ENCODE peak calls at places on chromosome 16, in four cellular contexts. F is fibroblast of the aortic adventitia, U is A549, W is fibroblast of mammary gland. I is an unnamed sample.
A peak's percentile ranks its signal among the peaks of the same experiment; 100 is the strongest.

GRCh38 chr16:725463-726187 is 618 bp downstream of the CCDC78 start:
- DNase-seq in F (no peak), U (no peak), W (no peak), I (no peak)

GRCh38 chr16:28192811-28193529 is 18.8 kb downstream of the XPO6 start:
- DNase-seq in F (no peak), U (no peak), W (no peak), I (no peak)

GRCh38 chr16:20901441-20902112 is 1.0 kb downstream of the LYRM1 start:
- DNase-seq in F (peak; percentile 64), U (peak; percentile 52), W (peak; percentile 62), I (peak; percentile 60)

GRCh38 chr16:89039756-89040155 is 53.9 kb upstream of the ACSF3 start:
- DNase-seq in F (no peak), U (no peak), W (no peak), I (no peak)

GRCh38 chr16:74186589-74186988 is 110.0 kb upstream of the PSMD7 start:
- DNase-seq in F (no peak), U (no peak), W (peak; percentile 83), I (no peak)

GRCh38 chr16:66207139-66207863 is 159.2 kb upstream of the CDH5 start:
- DNase-seq in F (no peak), U (no peak), W (peak; percentile 19), I (no peak)

GRCh38 chr16:86610779-86611516 is 32.6 kb downstream of the FOXL1 start:
- DNase-seq in F (no peak), U (no peak), W (no peak), I (no peak)

GRCh38 chr16:51062039-51062438 is 89.0 kb downstream of the SALL1 start:
- DNase-seq in F (no peak), U (peak; percentile 30), W (no peak), I (no peak)

GRCh38 chr16:88363239-88363891 is 19.4 kb upstream of the ZNF469 start:
- DNase-seq in F (no peak), U (no peak), W (no peak), I (no peak)

GRCh38 chr16:85819245-85819644 is 19.8 kb downstream of the COX4I1 start:
- DNase-seq in F (peak; percentile 76), U (peak; percentile 88), W (peak; percentile 77), I (peak; percentile 87)

GRCh38 chr16:56910654-56911539 is 21.0 kb upstream of the HERPUD1 start:
- DNase-seq in F (peak; percentile 91), U (no peak), W (peak; percentile 84), I (peak; percentile 82)

GRCh38 chr16:27199747-27200146 is 3.6 kb upstream of the KDM8 start:
- DNase-seq in F (no peak), U (no peak), W (no peak), I (peak; percentile 46)

GRCh38 chr16:87723224-87723619 is 42.6 kb downstream of the KLHDC4 start:
- DNase-seq in F (peak; percentile 2), U (no peak), W (peak; percentile 77), I (peak; percentile 88)

GRCh38 chr16:54821731-54822130 is 108.9 kb upstream of the IRX5 start:
- DNase-seq in F (no peak), U (no peak), W (no peak), I (no peak)

GRCh38 chr16:12162151-12162559 is 185.6 kb downstream of the SNX29 start:
- DNase-seq in F (peak; percentile 56), U (no peak), W (no peak), I (peak; percentile 12)

GRCh38 chr16:83624436-83625120 is 183.2 kb upstream of the HSBP1 start:
- DNase-seq in F (no peak), U (no peak), W (no peak), I (no peak)

GRCh38 chr16:74562117-74562516 is 44.8 kb downstream of the GLG1 start:
- DNase-seq in F (no peak), U (no peak), W (no peak), I (no peak)

GRCh38 chr16:64225036-64225435 is 896.8 kb downstream of the CDH11 start:
- DNase-seq in F (no peak), U (no peak), W (no peak), I (no peak)

GRCh38 chr16:54847207-54847606 is 83.5 kb upstream of the IRX5 start:
- DNase-seq in F (peak; percentile 19), U (no peak), W (peak; percentile 2), I (no peak)

GRCh38 chr16:12201216-12201615 is 224.7 kb downstream of the SNX29 start:
- DNase-seq in F (no peak), U (no peak), W (no peak), I (peak; percentile 28)

GRCh38 chr16:86874141-86874540 is 295.8 kb downstream of the FOXL1 start:
- DNase-seq in F (no peak), U (no peak), W (peak; percentile 32), I (peak; percentile 23)

GRCh38 chr16:51151951-51152663 is 1.0 kb upstream of the SALL1 start:
- DNase-seq in F (peak; percentile 82), U (no peak), W (peak; percentile 85), I (peak; percentile 28)

GRCh38 chr16:69848635-69849545 is 86.8 kb downstream of the WWP2 start:
- DNase-seq in F (peak; percentile 96), U (no peak), W (peak; percentile 97), I (peak; percentile 58)

GRCh38 chr16:24850289-24850931 is 4.6 kb downstream of the SLC5A11 start:
- DNase-seq in F (peak; percentile 65), U (no peak), W (peak; percentile 75), I (peak; percentile 67)

GRCh38 chr16:57724541-57724940 is 11.0 kb upstream of the KATNB1 start:
- DNase-seq in F (no peak), U (no peak), W (no peak), I (no peak)

GRCh38 chr16:84741351-84741791 is 41.6 kb downstream of the USP10 start:
- DNase-seq in F (peak; percentile 48), U (no peak), W (peak; percentile 67), I (no peak)

GRCh38 chr16:70438983-70439862 is at the start of gene ST3GAL2:
- DNase-seq in F (peak; percentile 86), U (peak; percentile 93), W (peak; percentile 85), I (peak; percentile 95)

GRCh38 chr16:24508614-24509013 is 30.8 kb upstream of the RBBP6 start:
- DNase-seq in F (peak; percentile 76), U (no peak), W (peak; percentile 78), I (peak; percentile 78)

GRCh38 chr16:78094166-78094565 is 5.3 kb upstream of the WWOX start:
- DNase-seq in F (no peak), U (no peak), W (peak; percentile 10), I (peak; percentile 38)
- TF ChIP-seq CTCF in F (no peak), U (peak; percentile 16), W (peak; percentile 11), I (peak; percentile 56)

GRCh38 chr16:29995330-29995910 is at the start of gene HIRIP3:
- DNase-seq in F (no peak), U (peak; percentile 86), W (peak; percentile 75), I (peak; percentile 79)

GRCh38 chr16:29994613-29995329 is 646 bp downstream of the HIRIP3 start:
- DNase-seq in F (peak; percentile 37), U (no peak), W (peak; percentile 79), I (peak; percentile 42)

GRCh38 chr16:29993191-29993902 is 2.1 kb downstream of the HIRIP3 start:
- DNase-seq in F (no peak), U (no peak), W (no peak), I (no peak)

GRCh38 chr16:29992371-29992967 is 2.9 kb downstream of the HIRIP3 start:
- DNase-seq in F (peak; percentile 58), U (no peak), W (peak; percentile 38), I (peak; percentile 93)

GRCh38 chr16:29993903-29994612 is 1.4 kb downstream of the HIRIP3 start:
- DNase-seq in F (no peak), U (no peak), W (no peak), I (no peak)
- H3K4me3 ChIP-seq in F (no peak overlapping the region), U (no peak overlapping the region), W (no peak overlapping the region), I (no peak overlapping the region)

GRCh38 chr16:68259007-68259406 is 5.3 kb upstream of the SLC7A6 start:
- DNase-seq in F (no peak), U (no peak), W (no peak), I (no peak)
- TF ChIP-seq CTCF in F (no peak), U (no peak), W (no peak), I (no peak)

GRCh38 chr16:1985466-1986150 is 1.6 kb downstream of the GFER start:
- DNase-seq in F (no peak), U (no peak), W (no peak), I (no peak)
- H3K4me3 ChIP-seq in F (peak overlapping the region; percentile 76), U (peak overlapping the region; percentile 67), W (no peak overlapping the region), I (no peak overlapping the region)

DNA sequence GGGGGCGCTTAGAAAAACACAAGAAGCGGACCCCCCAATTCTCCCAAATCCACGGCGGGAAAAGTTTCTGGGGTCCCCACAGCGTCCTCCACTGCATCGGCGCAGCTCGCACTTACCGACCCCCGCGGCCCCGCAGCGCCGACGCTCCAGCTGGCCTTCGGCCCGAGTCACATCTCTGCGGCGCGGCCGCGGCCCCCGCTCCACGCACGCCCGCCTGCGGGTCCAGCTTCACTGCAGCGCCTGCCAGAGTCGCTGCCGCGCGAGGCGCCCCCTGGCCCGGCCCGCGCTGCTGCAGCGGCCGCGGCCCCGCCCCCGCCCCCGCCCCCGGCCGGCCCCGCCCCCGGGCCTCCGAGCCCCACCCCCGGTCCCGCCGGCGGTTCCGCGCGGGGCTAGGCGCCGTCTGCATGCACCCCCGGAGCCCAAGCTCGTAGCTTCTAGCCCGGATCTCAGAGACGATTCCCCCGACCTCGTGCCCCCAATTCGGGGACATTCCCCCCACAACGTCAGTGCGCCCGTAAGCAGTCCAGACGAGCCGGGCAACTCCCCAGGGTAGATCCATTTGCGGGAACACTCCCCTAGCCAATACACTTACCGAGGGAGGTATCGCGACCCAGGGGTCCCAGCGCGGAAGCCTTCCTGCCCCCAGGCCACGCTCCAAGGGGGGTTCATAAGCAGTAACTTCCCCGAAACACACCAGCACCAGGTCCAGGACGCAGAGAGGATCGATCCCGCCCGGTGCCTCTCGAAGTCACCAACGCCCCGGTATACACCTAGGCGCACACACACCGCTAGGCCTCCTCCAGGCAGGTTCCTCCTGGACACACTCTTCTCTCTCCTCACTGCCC is at the start of gene GPRC5B:
- DNase-seq in F (peak; percentile 36), U (peak; percentile 39), W (no peak), I (peak; percentile 42)
- TF ChIP-seq CTCF in F (no peak), U (peak; percentile 57), W (no peak), I (no peak)

DNA sequence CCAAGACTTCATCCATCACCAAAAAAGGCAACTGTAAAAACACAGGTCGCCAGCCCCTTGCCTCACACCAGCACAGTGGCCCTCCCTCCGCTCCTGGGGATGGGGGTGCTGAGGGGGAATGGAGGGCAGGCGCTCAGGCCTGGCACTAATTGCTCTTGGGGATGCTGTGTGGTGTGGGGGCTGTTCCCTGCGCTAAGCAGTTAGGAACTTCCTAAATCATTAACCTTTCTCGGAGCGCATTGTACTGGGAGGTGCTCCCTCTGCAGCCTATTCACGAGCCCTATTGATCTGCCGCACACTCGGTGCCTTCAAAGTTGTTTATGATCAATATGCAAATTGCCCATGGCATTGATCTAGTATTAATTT is 199.9 kb downstream of the ZFHX3 start:
- DNase-seq in F (no peak), U (peak; percentile 26), W (no peak), I (no peak)
- H3K4me3 ChIP-seq in F (no peak overlapping the region), U (peak overlapping the region; percentile 48), W (no peak overlapping the region), I (no peak overlapping the region)